ENCODE peak calls at places on chromosomes 12 and 14, in six cellular contexts. One of them, this sample, is unnamed.

GRCh38 chr12:30880061-30880460 is 46.5 kb upstream of the TSPAN11 start:
- DNase-seq in K562: no peak
- DNase-seq in GM12891: no peak
- DNase-seq in H1: no peak
- DNase-seq in HepG2: no peak
- DNase-seq in GM12878: no peak
- DNase-seq in this sample: no peak

GRCh38 chr14:30355431-30355913 is 203.5 kb upstream of the G2E3 start:
- DNase-seq in GM12891: no peak
- DNase-seq in H1: no peak
- DNase-seq in GM12878: peak; percentile 71
- DNase-seq in HepG2: peak; percentile 84
- DNase-seq in K562: no peak
- DNase-seq in this sample: no peak

GRCh38 chr14:105126126-105126969 is 42.2 kb downstream of the JAG2 start:
- DNase-seq in GM12878: no peak
- DNase-seq in HepG2: peak; percentile 35
- DNase-seq in H1: no peak
- DNase-seq in K562: no peak
- DNase-seq in GM12891: no peak
- DNase-seq in this sample: no peak

GRCh38 chr12:113582521-113583218 is 111.0 kb upstream of the LHX5 start:
- DNase-seq in K562: peak; percentile 91
- DNase-seq in HepG2: no peak
- DNase-seq in H1: no peak
- DNase-seq in GM12891: no peak
- DNase-seq in GM12878: no peak
- DNase-seq in this sample: no peak

GRCh38 chr12:42705863-42706262 is 116.3 kb upstream of the PRICKLE1 start:
- DNase-seq in HepG2: no peak
- DNase-seq in GM12891: no peak
- DNase-seq in K562: no peak
- DNase-seq in H1: no peak
- DNase-seq in GM12878: no peak
- DNase-seq in this sample: no peak

GRCh38 chr14:95320076-95320895 is 578 bp upstream of the CLMN start:
- DNase-seq in HepG2: no peak
- DNase-seq in GM12891: no peak
- DNase-seq in K562: peak; percentile 9
- DNase-seq in GM12878: no peak
- DNase-seq in H1: peak; percentile 52
- DNase-seq in this sample: no peak

GRCh38 chr12:32146074-32146873 is 39.6 kb downstream of the BICD1 start:
- DNase-seq in H1: no peak
- DNase-seq in HepG2: no peak
- DNase-seq in GM12891: no peak
- DNase-seq in GM12878: peak; percentile 37
- DNase-seq in K562: no peak
- DNase-seq in this sample: no peak

GRCh38 chr14:61514006-61514830 is 181.1 kb upstream of the HIF1A start:
- DNase-seq in HepG2: no peak
- DNase-seq in GM12891: no peak
- DNase-seq in H1: no peak
- DNase-seq in GM12878: no peak
- DNase-seq in K562: no peak
- DNase-seq in this sample: no peak

DNA sequence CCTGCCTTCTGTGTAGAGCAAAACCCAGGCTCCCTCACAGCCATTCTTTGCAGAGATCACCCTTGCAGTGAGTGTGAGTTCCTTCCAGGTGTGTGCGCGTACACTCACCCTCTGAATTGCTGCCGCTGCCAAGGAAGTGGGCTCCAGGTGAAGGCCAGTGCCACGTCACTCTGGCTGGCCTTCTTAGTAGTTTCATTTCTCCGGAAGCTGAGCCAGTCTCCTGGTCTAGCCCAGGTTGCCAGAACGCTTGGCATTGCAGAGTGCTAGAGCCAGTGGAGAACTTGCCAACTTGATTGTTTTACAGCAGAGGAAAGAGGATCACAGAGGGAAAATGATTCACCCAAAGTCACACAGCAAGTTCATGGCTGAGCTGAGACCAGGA is 11.0 kb downstream of the CBLN3 start:
- DNase-seq in K562: no peak
- DNase-seq in H1: no peak
- DNase-seq in GM12891: no peak
- DNase-seq in HepG2: no peak
- DNase-seq in GM12878: no peak
- DNase-seq in this sample: no peak
- TF ChIP-seq POLR2AphosphoS5 in K562: no peak
- TF ChIP-seq POLR2AphosphoS5 in H1: no peak
- TF ChIP-seq POLR2AphosphoS5 in GM12891: no peak
- TF ChIP-seq POLR2AphosphoS5 in HepG2: no peak
- TF ChIP-seq POLR2AphosphoS5 in GM12878: no peak
- TF ChIP-seq POLR2AphosphoS5 in this sample: no peak

GRCh38 chr12:23463172-23463571 is 486.3 kb downstream of the SOX5 start:
- DNase-seq in HepG2: no peak
- DNase-seq in K562: no peak
- DNase-seq in GM12891: no peak
- DNase-seq in GM12878: no peak
- DNase-seq in H1: no peak
- DNase-seq in this sample: no peak
- TF ChIP-seq TAF1 in HepG2: no peak
- TF ChIP-seq TAF1 in K562: no peak
- TF ChIP-seq TAF1 in GM12891: no peak
- TF ChIP-seq TAF1 in GM12878: no peak
- TF ChIP-seq TAF1 in H1: no peak
- TF ChIP-seq TAF1 in this sample: no peak

DNA sequence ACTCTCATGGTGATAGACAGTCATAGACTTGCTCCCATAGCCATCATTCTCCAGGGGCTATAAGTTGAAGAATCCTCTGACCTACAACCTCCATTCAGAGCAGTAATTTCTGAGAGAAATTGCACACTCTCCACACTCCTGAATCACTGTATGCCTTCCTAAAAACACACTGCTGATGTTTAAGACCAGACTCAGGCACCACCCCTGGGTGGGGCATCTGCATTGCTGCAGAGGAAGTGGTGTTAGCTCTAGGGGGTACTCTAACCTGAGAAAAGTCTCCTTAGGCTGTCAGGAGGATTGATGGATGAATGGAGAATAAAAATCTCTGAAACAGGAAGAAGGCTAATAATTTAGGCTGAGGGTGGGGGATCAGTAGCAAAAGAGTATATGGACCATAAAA is 436.1 kb downstream of the DAD1 start:
- DNase-seq in H1: no peak
- DNase-seq in HepG2: no peak
- DNase-seq in K562: no peak
- DNase-seq in GM12878: no peak
- DNase-seq in GM12891: no peak
- DNase-seq in this sample: no peak
- TF ChIP-seq POLR2A in H1: no peak
- TF ChIP-seq POLR2A in HepG2: no peak
- TF ChIP-seq POLR2A in K562: no peak
- TF ChIP-seq POLR2A in GM12878: no peak
- TF ChIP-seq POLR2A in GM12891: no peak
- TF ChIP-seq POLR2A in this sample: no peak

GRCh38 chr14:56117765-56118610 is at the start of gene PELI2:
- DNase-seq in K562: peak; percentile 54
- DNase-seq in HepG2: peak; percentile 6
- DNase-seq in GM12891: peak; percentile 41
- DNase-seq in H1: peak; percentile 80
- DNase-seq in GM12878: no peak
- DNase-seq in this sample: peak; percentile 34
- TF ChIP-seq POLR2AphosphoS5 in K562: no peak
- TF ChIP-seq POLR2AphosphoS5 in HepG2: no peak
- TF ChIP-seq POLR2AphosphoS5 in GM12891: no peak
- TF ChIP-seq POLR2AphosphoS5 in H1: no peak
- TF ChIP-seq POLR2AphosphoS5 in GM12878: no peak
- TF ChIP-seq POLR2AphosphoS5 in this sample: no peak

This sample was measured in GM12892.